ENCODE peak calls at places on chromosomes 4 and X, in six cellular contexts. N, E, G, U, I and J are unnamed samples.
A peak's percentile ranks its signal among the peaks of the same experiment; 100 is the strongest.

GRCh38 chrX:16786791-16787735 is 797 bp downstream of the TXLNG start:
- DNase-seq in N (peak; percentile 47), E (peak; percentile 9), G (peak; percentile 53), U (no peak), I (peak; percentile 24), J (peak; percentile 19)

GRCh38 chr4:47154816-47155370 is 123.5 kb downstream of the GABRB1 start:
- DNase-seq in N (no peak), E (no peak), G (no peak), U (no peak), I (no peak), J (no peak)

GRCh38 chr4:113998531-113998930 is 19.1 kb upstream of the ARSJ start:
- DNase-seq in N (no peak), E (no peak), G (no peak), U (no peak), I (no peak), J (no peak)

GRCh38 chr4:33837043-33837442 is 2407.3 kb downstream of the ARAP2 start:
- DNase-seq in N (no peak), E (no peak), G (no peak), U (no peak), I (no peak), J (no peak)

GRCh38 chr4:89469930-89470375 is 162.4 kb upstream of the GPRIN3 start:
- DNase-seq in N (no peak), E (no peak), G (no peak), U (no peak), I (no peak), J (no peak)

GRCh38 chrX:3567681-3568080 is 145.8 kb downstream of the PRKX start:
- DNase-seq in N (no peak), E (no peak), G (no peak), U (no peak), I (no peak), J (no peak)

GRCh38 chr4:151198748-151199147 is 78.2 kb upstream of the PRSS48 start:
- DNase-seq in N (no peak), E (no peak), G (no peak), U (no peak), I (no peak), J (no peak)

GRCh38 chr4:84492737-84493091 is 6.4 kb downstream of the NKX6-1 start:
- DNase-seq in N (no peak), E (no peak), G (no peak), U (no peak), I (no peak), J (no peak)

GRCh38 chr4:115119804-115120352 is 6.5 kb upstream of the NDST4 start:
- DNase-seq in N (no peak), E (no peak), G (no peak), U (no peak), I (no peak), J (no peak)

GRCh38 chr4:14260591-14260990 is 633.1 kb upstream of the BOD1L1 start:
- DNase-seq in N (no peak), E (no peak), G (no peak), U (no peak), I (no peak), J (no peak)

GRCh38 chr4:189128341-189128740 is 812.3 kb upstream of the FRG1 start:
- DNase-seq in N (no peak), E (no peak), G (no peak), U (no peak), I (no peak), J (no peak)

GRCh38 chr4:23084559-23085248 is 392.0 kb downstream of the GBA3 start:
- DNase-seq in N (no peak), E (no peak), G (no peak), U (no peak), I (no peak), J (no peak)

GRCh38 chr4:17218801-17219200 is 293.1 kb downstream of the QDPR start:
- DNase-seq in N (no peak), E (no peak), G (no peak), U (no peak), I (no peak), J (no peak)

GRCh38 chr4:92101609-92102231 is 202.0 kb upstream of the GRID2 start:
- DNase-seq in N (no peak), E (no peak), G (no peak), U (no peak), I (no peak), J (no peak)

GRCh38 chrX:143994206-143994605 is 110.3 kb downstream of the UBE2NL start:
- DNase-seq in N (no peak), E (no peak), G (no peak), U (no peak), I (no peak), J (no peak)

GRCh38 chr4:150327262-150327780 is 249.1 kb downstream of the DCLK2 start:
- DNase-seq in N (no peak), E (no peak), G (no peak), U (no peak), I (no peak), J (no peak)

GRCh38 chr4:52372269-52372668 is 286.8 kb downstream of the USP46 start:
- DNase-seq in N (no peak), E (no peak), G (no peak), U (no peak), I (no peak), J (no peak)

GRCh38 chr4:87849612-87850011 is 16.8 kb downstream of the MEPE start:
- DNase-seq in N (no peak), E (no peak), G (no peak), U (no peak), I (no peak), J (no peak)

GRCh38 chr4:96009720-96010119 is 169.8 kb downstream of the PDHA2 start:
- DNase-seq in N (no peak), E (no peak), G (no peak), U (no peak), I (no peak), J (no peak)

GRCh38 chr4:54802336-54802735 is 144.6 kb downstream of the KIT start:
- DNase-seq in N (no peak), E (no peak), G (no peak), U (no peak), I (no peak), J (no peak)

GRCh38 chrX:120697053-120697452 is 67.2 kb upstream of the C1GALT1C1 start:
- DNase-seq in N (no peak), E (no peak), G (no peak), U (no peak), I (no peak), J (peak; percentile 69)

GRCh38 chrX:102651242-102651967 is at the start of gene GPRASP1:
- DNase-seq in N (peak; percentile 57), E (peak; percentile 71), G (peak; percentile 75), U (no peak), I (peak; percentile 62), J (peak; percentile 60)

GRCh38 chr4:88110826-88111225 is 47.6 kb downstream of the ABCG2 start:
- DNase-seq in N (no peak), E (no peak), G (no peak), U (no peak), I (no peak), J (no peak)

GRCh38 chrX:23773601-23774175 is 9.3 kb upstream of the SAT1 start:
- DNase-seq in N (no peak), E (no peak), G (no peak), U (no peak), I (no peak), J (peak; percentile 72)

GRCh38 chrX:3516051-3516541 is 169.6 kb upstream of the MXRA5 start:
- DNase-seq in N (no peak), E (no peak), G (no peak), U (no peak), I (no peak), J (no peak)

DNA sequence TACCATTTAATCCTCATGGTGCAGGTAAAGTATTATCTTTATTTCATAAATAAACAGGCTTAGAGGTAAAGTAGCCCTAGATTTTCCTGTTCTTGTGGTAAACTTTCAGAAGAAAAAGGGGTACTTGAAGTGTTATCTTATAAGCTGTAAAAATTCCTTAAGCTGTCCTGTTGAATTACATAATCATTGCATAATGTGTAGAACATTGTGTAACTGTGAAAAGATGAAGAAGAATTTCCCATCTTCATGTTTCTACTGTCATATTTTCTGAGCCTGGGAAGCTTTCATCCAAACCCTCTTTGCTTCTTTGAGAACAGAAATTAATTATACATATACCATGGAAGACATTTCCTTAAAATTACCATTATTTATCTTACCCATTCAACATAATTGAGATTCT is 90.5 kb downstream of the ELOVL6 start:
- DNase-seq in N (no peak), E (no peak), G (no peak), U (no peak), I (no peak), J (no peak)
- H3K4me3 ChIP-seq in N (no peak overlapping the region), E (no peak overlapping the region), G (no peak overlapping the region), U (no peak overlapping the region), I (no peak overlapping the region), J (no peak overlapping the region)

DNA sequence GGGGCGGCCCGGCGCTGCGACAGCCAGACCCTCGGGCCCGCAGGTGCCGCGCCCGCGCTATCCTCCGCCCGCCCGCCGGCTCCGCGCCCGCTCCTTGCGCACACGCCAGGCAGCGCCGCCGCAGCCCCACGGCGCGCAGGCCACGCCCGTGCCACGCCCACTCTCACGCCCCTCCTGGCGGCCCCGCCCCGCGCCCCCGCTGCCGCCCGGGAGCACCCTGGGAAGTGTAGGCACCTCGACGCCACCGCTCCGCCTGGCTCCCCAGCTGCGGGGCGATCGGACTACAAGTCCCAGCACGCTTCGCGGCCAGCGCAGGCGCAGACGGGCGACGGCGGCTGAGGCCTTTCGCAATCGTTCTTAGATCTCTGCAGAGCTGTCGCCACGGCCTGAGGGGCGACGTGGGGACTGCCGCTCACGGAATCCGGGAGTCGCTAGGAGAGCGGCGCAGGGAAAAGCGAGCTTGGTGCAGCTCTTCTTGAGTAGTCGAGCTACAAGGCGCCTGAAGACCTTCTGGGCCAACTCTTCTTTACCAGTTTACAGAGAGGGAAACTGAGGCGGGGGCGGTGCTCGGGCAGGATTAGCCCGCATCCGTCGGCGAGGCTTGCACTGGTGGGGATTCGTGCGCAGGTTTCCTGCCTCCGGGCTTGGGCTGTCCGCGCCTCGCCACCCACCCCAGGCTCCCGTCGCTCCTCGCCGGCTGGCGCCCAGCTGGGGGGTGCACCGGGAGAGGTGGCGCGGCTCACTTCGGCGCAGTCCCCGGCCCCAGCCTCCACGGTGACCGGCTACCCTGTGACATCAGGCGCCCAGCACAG is at the start of gene ABLIM2:
- DNase-seq in N (peak; percentile 98), E (peak; percentile 98), G (peak; percentile 99), U (peak; percentile 99), I (peak; percentile 99), J (peak; percentile 99)
- H3K27ac ChIP-seq in N (peak within 1 kb of the TSS; percentile 76), E (peak within 1 kb of the TSS; percentile 22), G (peak within 1 kb of the TSS; percentile 3), U (peak within 1 kb of the TSS; percentile 86), I (peak within 1 kb of the TSS; percentile 82), J (no peak within 1 kb of the TSS)

GRCh38 chr4:24322986-24323385 is 261.4 kb downstream of the DHX15 start:
- DNase-seq in N (no peak), E (no peak), G (no peak), U (no peak), I (no peak), J (no peak)

GRCh38 chr4:24321637-24322036 is 262.7 kb downstream of the DHX15 start:
- DNase-seq in N (no peak), E (no peak), G (no peak), U (no peak), I (no peak), J (no peak)

GRCh38 chr4:24321151-24321550 is 263.2 kb downstream of the DHX15 start:
- DNase-seq in N (no peak), E (no peak), G (no peak), U (no peak), I (no peak), J (no peak)

GRCh38 chr4:24328300-24328699 is 256.1 kb downstream of the DHX15 start:
- DNase-seq in N (no peak), E (no peak), G (no peak), U (no peak), I (no peak), J (no peak)

GRCh38 chr4:24322517-24322916 is 261.8 kb downstream of the DHX15 start:
- DNase-seq in N (no peak), E (no peak), G (no peak), U (no peak), I (no peak), J (no peak)
- H3K4me3 ChIP-seq in N (no peak overlapping the region), E (no peak overlapping the region), G (no peak overlapping the region), U (no peak overlapping the region), I (no peak overlapping the region), J (no peak overlapping the region)

GRCh38 chrX:1248381-1249061 is 20.1 kb upstream of the CSF2RA start:
- DNase-seq in N (peak; percentile 49), E (peak; percentile 29), G (no peak), U (no peak), I (no peak), J (no peak)
- H3K27ac ChIP-seq in N (peak overlapping the region; percentile 80), E (peak overlapping the region; percentile 42), G (no peak overlapping the region), U (peak overlapping the region; percentile 77), I (peak overlapping the region; percentile 43), J (no peak overlapping the region)